ENCODE peak calls at places on chromosome 18, in four cellular contexts. L, O, T and Q are unnamed samples.

GRCh38 chr18:52160652-52161051 is 179.3 kb upstream of the DCC start:
- DNase-seq in L (no peak), O (no peak), T (no peak), Q (no peak)

GRCh38 chr18:24488824-24489493 is 28.5 kb downstream of the HRH4 start:
- DNase-seq in L (no peak), O (no peak), T (no peak), Q (peak)

GRCh38 chr18:23568265-23568664 is 18.0 kb downstream of the NPC1 start:
- DNase-seq in L (no peak), O (no peak), T (no peak), Q (no peak)

GRCh38 chr18:79934311-79935097 is 16.9 kb downstream of the SLC66A2 start:
- DNase-seq in L (peak), O (no peak), T (peak), Q (no peak)

GRCh38 chr18:54679318-54680149 is 88.5 kb downstream of the DYNAP start:
- DNase-seq in L (no peak), O (no peak), T (no peak), Q (peak)

GRCh38 chr18:36649205-36649604 is 179.6 kb downstream of the TPGS2 start:
- DNase-seq in L (no peak), O (no peak), T (no peak), Q (no peak)

GRCh38 chr18:79948719-79949411 is 2.6 kb downstream of the SLC66A2 start:
- DNase-seq in L (peak), O (no peak), T (peak), Q (no peak)

GRCh38 chr18:66457245-66457644 is 146.6 kb downstream of the CDH19 start:
- DNase-seq in L (no peak), O (no peak), T (no peak), Q (no peak)

GRCh38 chr18:70627100-70627802 is 338.4 kb downstream of the SOCS6 start:
- DNase-seq in L (no peak), O (no peak), T (no peak), Q (no peak)

GRCh38 chr18:79545714-79546113 is 133.9 kb upstream of the CTDP1 start:
- DNase-seq in L (no peak), O (no peak), T (no peak), Q (no peak)

GRCh38 chr18:47872426-47872825 is 58.0 kb downstream of the SMAD2 start:
- DNase-seq in L (no peak), O (no peak), T (no peak), Q (no peak)

GRCh38 chr18:79687806-79688205 is 8.2 kb downstream of the CTDP1 start:
- DNase-seq in L (peak), O (no peak), T (no peak), Q (no peak)

GRCh38 chr18:28059861-28060260 is 117.1 kb downstream of the CDH2 start:
- DNase-seq in L (no peak), O (no peak), T (no peak), Q (no peak)

GRCh38 chr18:58580623-58581022 is 48.3 kb downstream of the ALPK2 start:
- DNase-seq in L (no peak), O (no peak), T (no peak), Q (no peak)

GRCh38 chr18:58615150-58616132 is 13.4 kb downstream of the ALPK2 start:
- DNase-seq in L (no peak), O (no peak), T (no peak), Q (no peak)

DNA sequence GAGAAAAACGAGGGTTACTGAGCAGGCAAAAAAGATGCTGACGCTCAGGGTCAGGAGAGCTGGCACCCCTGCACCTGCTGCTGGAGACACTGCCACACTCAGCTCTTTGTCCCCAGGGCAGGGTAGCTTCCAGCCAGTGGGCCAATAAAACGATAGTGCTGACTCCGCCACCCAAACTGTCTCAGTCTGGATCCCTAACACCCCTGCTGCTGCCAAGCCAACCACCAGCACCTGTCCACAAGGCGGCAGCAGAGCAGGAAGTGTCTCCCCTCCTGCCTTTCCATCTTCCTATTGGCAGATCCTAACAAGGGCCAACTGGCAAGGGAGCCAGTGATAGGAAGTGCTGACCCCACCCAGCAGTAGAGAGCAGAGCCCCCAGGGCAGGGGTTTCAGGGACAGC is 531.5 kb upstream of the SALL3 start:
- DNase-seq in L (no peak), O (no peak), T (no peak), Q (no peak)
- TF ChIP-seq CTCF in L (no peak), O (no peak), T (no peak), Q (no peak)

GRCh38 chr18:7737483-7737882 is 170.4 kb downstream of the PTPRM start:
- DNase-seq in L (no peak), O (no peak), T (no peak), Q (no peak)
- TF ChIP-seq CTCF in L (no peak), O (no peak), T (no peak), Q (no peak)

GRCh38 chr18:5973079-5973478 is 77.8 kb upstream of the TMEM200C start:
- DNase-seq in L (no peak), O (no peak), T (no peak), Q (no peak)

GRCh38 chr18:5977022-5977421 is 81.7 kb upstream of the TMEM200C start:
- DNase-seq in L (no peak), O (no peak), T (no peak), Q (no peak)

GRCh38 chr18:5972298-5972697 is 77.0 kb upstream of the TMEM200C start:
- DNase-seq in L (no peak), O (no peak), T (no peak), Q (no peak)

GRCh38 chr18:5974696-5975095 is 79.4 kb upstream of the TMEM200C start:
- DNase-seq in L (no peak), O (no peak), T (no peak), Q (no peak)

DNA sequence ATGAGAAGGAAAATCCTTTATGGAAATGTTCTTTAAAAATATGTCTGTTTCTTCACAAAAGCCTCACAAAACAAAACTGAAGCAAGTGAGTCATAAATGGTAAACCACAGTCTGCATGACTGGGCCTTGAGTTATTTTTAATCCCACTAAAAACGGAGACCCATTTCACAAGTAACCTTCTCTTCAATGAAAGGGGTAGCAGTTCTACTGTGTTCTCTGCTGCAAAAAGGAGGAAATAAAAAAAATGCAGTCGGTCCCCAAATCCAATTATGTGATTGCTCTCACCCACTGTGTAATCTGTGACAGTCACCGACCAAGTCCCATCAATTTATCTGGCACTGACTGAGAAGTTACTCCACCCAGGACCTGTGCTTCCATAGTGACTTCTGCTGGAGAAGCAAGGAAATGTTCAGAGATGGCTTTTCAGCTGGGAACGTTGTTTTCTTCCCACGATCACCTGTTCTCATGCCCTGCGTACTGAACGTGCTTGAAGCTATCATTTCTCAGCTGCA is 79.8 kb upstream of the TMEM200C start:
- DNase-seq in L (no peak), O (no peak), T (no peak), Q (no peak)
- TF ChIP-seq CTCF in L (no peak), O (no peak), T (no peak), Q (no peak)

GRCh38 chr18:49863769-49864615 is 50.7 kb upstream of the ACAA2 start:
- DNase-seq in L (no peak), O (no peak), T (no peak), Q (no peak)

GRCh38 chr18:49859006-49859359 is 45.6 kb upstream of the ACAA2 start:
- DNase-seq in L (no peak), O (no peak), T (no peak), Q (no peak)

GRCh38 chr18:49862656-49863385 is 49.5 kb upstream of the ACAA2 start:
- DNase-seq in L (no peak), O (no peak), T (no peak), Q (no peak)

GRCh38 chr18:49859725-49860124 is 46.4 kb upstream of the ACAA2 start:
- DNase-seq in L (no peak), O (no peak), T (no peak), Q (no peak)

GRCh38 chr18:49861659-49862058 is 48.3 kb upstream of the ACAA2 start:
- DNase-seq in L (no peak), O (no peak), T (no peak), Q (no peak)
- TF ChIP-seq CTCF in L (no peak), O (peak), T (no peak), Q (peak)

DNA sequence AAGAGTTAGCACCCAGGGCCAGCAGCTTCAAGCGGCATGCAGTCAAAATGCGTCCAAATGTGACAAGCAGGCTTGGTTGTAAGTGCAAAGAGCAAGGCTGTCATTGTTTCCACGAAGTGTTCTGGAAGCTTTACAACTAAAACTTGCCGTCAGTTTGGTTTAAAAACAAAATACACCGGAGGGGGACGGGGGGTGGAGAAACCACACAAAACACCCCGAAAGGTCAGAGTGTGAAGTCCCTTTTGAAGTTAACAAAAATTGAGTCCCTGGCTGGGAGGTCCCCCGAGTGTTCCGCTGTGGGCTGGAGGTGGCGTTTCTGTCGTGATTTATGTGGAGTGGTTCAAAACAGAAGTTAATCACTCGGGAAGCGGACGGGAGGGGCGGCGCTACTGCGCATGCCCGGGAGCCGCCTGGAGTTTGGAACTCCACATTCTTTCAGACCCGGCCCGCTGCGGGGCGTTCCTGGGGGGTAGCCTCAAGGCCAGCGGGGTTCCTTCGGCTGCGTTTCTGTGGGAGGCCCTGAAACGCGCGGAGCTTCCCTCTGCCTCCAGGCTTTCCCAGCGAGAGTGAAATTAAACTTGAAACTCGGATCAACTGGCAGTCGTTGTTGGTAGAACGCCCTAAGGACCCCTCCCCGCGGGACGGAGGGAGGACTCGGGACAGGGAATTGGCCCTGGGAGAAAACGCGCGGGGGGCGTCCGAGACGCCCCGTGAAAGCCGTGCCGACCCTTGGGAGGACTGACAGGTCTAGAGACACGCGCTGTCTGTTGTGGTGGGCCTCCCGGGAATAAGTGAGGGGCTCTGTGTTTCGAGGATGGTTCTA is 1.4 kb downstream of the TGIF1 start:
- DNase-seq in L (peak), O (peak), T (peak), Q (peak)
- TF ChIP-seq CTCF in L (no peak), O (no peak), T (no peak), Q (no peak)

DNA sequence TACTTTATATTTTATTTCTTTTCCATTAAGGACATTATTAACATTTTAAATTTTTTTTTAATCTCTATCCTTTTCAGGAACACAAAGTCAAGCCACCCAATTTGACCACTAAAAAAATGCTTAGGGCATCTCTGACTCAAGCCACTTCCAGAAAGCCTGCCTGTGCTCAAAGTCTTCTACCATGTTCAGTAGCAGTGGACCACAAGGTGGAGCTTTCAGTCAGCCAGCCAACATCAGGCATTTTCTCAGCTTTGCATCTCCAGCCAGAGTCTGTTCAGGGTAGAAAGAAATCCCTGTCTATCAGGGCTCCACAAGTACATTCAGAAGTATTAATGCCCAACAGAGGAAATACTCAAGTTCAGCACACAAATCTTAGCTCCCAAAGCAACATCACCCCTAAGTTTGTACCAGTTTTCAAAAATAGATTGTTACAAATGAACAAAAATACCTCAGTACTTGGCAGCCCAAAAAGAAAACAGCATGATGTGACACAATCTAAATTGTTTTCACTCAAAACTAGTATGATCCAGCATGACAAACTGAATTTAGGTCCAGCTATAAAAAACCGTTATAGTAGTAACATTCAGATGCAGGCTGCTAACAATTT is 37.6 kb downstream of the C18orf63 start:
- DNase-seq in L (peak), O (no peak), T (no peak), Q (no peak)
- TF ChIP-seq CTCF in L (peak), O (peak), T (no peak), Q (peak)

GRCh38 chr18:41378628-41379027 is 576.4 kb upstream of the PIK3C3 start:
- DNase-seq in L (no peak), O (no peak), T (no peak), Q (no peak)
- TF ChIP-seq CTCF in L (no peak), O (no peak), T (no peak), Q (peak)

GRCh38 chr18:48953096-48953706 is 2.4 kb upstream of the SMAD7 start:
- DNase-seq in L (no peak), O (no peak), T (no peak), Q (no peak)
- TF ChIP-seq CTCF in L (no peak), O (no peak), T (no peak), Q (no peak)

GRCh38 chr18:67463829-67464228 is 52.7 kb downstream of the DSEL start:
- DNase-seq in L (no peak), O (no peak), T (no peak), Q (no peak)
- TF ChIP-seq CTCF in L (no peak), O (no peak), T (no peak), Q (no peak)